ENCODE peak calls at places on chromosomes 4 and X, in four cellular contexts. E, F, A and Z are unnamed samples.

GRCh38 chr4:166174717-166175510 is 301.9 kb downstream of the TLL1 start:
- DNase-seq in E (no peak), F (no peak), A (no peak), Z (no peak)

GRCh38 chr4:6319530-6320150 is 50.0 kb downstream of the WFS1 start:
- DNase-seq in E (no peak), F (no peak), A (no peak), Z (no peak)

GRCh38 chrX:151396042-151396826 is 772 bp upstream of the VMA21 start:
- DNase-seq in E (no peak), F (peak; percentile 45), A (no peak), Z (no peak)

GRCh38 chr4:181618896-181619295 is 624.3 kb upstream of the TENM3 start:
- DNase-seq in E (no peak), F (no peak), A (no peak), Z (no peak)

GRCh38 chrX:11210397-11210796 is 82.8 kb upstream of the AMELX start:
- DNase-seq in E (no peak), F (no peak), A (no peak), Z (no peak)

GRCh38 chr4:19492611-19493010 is 759.1 kb upstream of the SLIT2 start:
- DNase-seq in E (no peak), F (no peak), A (no peak), Z (no peak)

GRCh38 chr4:77593993-77594392 is 11.6 kb upstream of the CXCL13 start:
- DNase-seq in E (no peak), F (no peak), A (no peak), Z (no peak)

GRCh38 chr4:165874072-165874798 is 1.2 kb downstream of the TLL1 start:
- DNase-seq in E (no peak), F (no peak), A (no peak), Z (no peak)

GRCh38 chrX:119734897-119735339 is 23.5 kb upstream of the SOWAHD start:
- DNase-seq in E (no peak), F (no peak), A (no peak), Z (no peak)